ENCODE peak calls at places on chromosome 2, in seven cellular contexts. P is Daoy, J is left ventricle myocardium inferior, Q is WTC11, R is GM04503, K is foreskin fibroblast, C is NCI-H1417 treated with DMSO at 0.1 percent for 48 hours. T is an unnamed sample.

GRCh38 chr2:1671916-1672315 is 72.4 kb downstream of the PXDN start:
- DNase-seq in R (no peak), K (no peak), J (no peak), Q (no peak), C (no peak), P (no peak), T (no peak)

GRCh38 chr2:27322301-27322765 is 564 bp downstream of the MPV17 start:
- DNase-seq in P (peak; percentile 28), R (no peak), K (peak; percentile 45), C (no peak), Q (no peak), J (no peak), T (peak; percentile 35)

GRCh38 chr2:86223682-86224560 is 24.7 kb downstream of the MRPL35 start:
- DNase-seq in P (no peak), Q (no peak), C (no peak), R (peak; percentile 21), K (peak; percentile 71), J (no peak), T (no peak)

GRCh38 chr2:68367918-68368656 is 3.0 kb downstream of the PLEK start:
- DNase-seq in K (no peak), P (no peak), C (no peak), Q (no peak), R (no peak), J (no peak), T (no peak)

GRCh38 chr2:84493494-84493893 is 22.8 kb upstream of the DNAH6 start:
- DNase-seq in R (peak; percentile 73), J (no peak), C (no peak), K (peak; percentile 84), Q (no peak), P (peak; percentile 70), T (no peak)

GRCh38 chr2:235026649-235027557 is 75.1 kb downstream of the SH3BP4 start:
- DNase-seq in J (peak; percentile 69), R (peak; percentile 31), P (peak; percentile 86), K (peak; percentile 77), C (no peak), Q (no peak), T (peak; percentile 73)

GRCh38 chr2:42924436-42924897 is 132.1 kb upstream of the HAAO start:
- DNase-seq in R (no peak), Q (no peak), K (no peak), J (no peak), C (no peak), P (peak; percentile 71), T (peak; percentile 71)

GRCh38 chr2:217223222-217223930 is 363.5 kb upstream of the TNP1 start:
- DNase-seq in C (no peak), Q (no peak), J (no peak), K (peak; percentile 86), R (no peak), P (peak; percentile 80), T (peak; percentile 34)

GRCh38 chr2:214169736-214170135 is 241.1 kb upstream of the VWC2L start:
- DNase-seq in P (no peak), R (no peak), K (peak; percentile 49), Q (no peak), C (no peak), J (no peak), T (no peak)

T was measured in left cardiac atrium.